ENCODE peak calls at places on chromosome 16, in eight cellular contexts. Y, F, Z, S, B, G, U and K are unnamed samples.

GRCh38 chr16:5639531-5639930 is 541.9 kb upstream of the EEF2KMT start:
- DNase-seq in Y (no peak), F (no peak), Z (no peak), S (no peak), B (no peak), G (no peak), U (no peak), K (no peak)

GRCh38 chr16:48911700-48912099 is 301.7 kb upstream of the N4BP1 start:
- DNase-seq in Y (peak; percentile 58), F (no peak), Z (no peak), S (peak; percentile 3), B (no peak), G (no peak), U (no peak), K (no peak)

GRCh38 chr16:26963109-26963508 is 103.6 kb upstream of the C16orf82 start:
- DNase-seq in Y (peak; percentile 88), F (no peak), Z (no peak), S (peak; percentile 22), B (peak; percentile 12), G (no peak), U (no peak), K (no peak)

GRCh38 chr16:21526923-21527807 is 72.2 kb upstream of the METTL9 start:
- DNase-seq in Y (peak; percentile 70), F (no peak), Z (no peak), S (no peak), B (no peak), G (no peak), U (no peak), K (no peak)

GRCh38 chr16:56195151-56195550 is 3.9 kb downstream of the GNAO1 start:
- DNase-seq in Y (no peak), F (no peak), Z (no peak), S (no peak), B (no peak), G (peak; percentile 67), U (no peak), K (no peak)

GRCh38 chr16:4689864-4690704 is 3.3 kb upstream of the NUDT16L1 start:
- DNase-seq in Y (peak; percentile 44), F (no peak), Z (no peak), S (no peak), B (no peak), G (no peak), U (no peak), K (no peak)

GRCh38 chr16:25110392-25110947 is 1.1 kb upstream of the LCMT1 start:
- DNase-seq in Y (no peak), F (no peak), Z (no peak), S (peak; percentile 9), B (peak; percentile 40), G (no peak), U (no peak), K (no peak)

GRCh38 chr16:20020083-20020482 is 53.6 kb downstream of the GPR139 start:
- DNase-seq in Y (no peak), F (no peak), Z (no peak), S (no peak), B (no peak), G (no peak), U (no peak), K (no peak)

GRCh38 chr16:77759821-77760220 is 28.5 kb upstream of the VAT1L start:
- DNase-seq in Y (no peak), F (no peak), Z (no peak), S (peak; percentile 22), B (no peak), G (no peak), U (no peak), K (no peak)

GRCh38 chr16:14002416-14002815 is 68.7 kb upstream of the MRTFB start:
- DNase-seq in Y (no peak), F (no peak), Z (no peak), S (no peak), B (no peak), G (no peak), U (no peak), K (no peak)

GRCh38 chr16:76955629-76956028 is 235.4 kb upstream of the MON1B start:
- DNase-seq in Y (no peak), F (no peak), Z (no peak), S (peak; percentile 43), B (no peak), G (no peak), U (no peak), K (no peak)

GRCh38 chr16:72372082-72372615 is 200.2 kb upstream of the PMFBP1 start:
- DNase-seq in Y (no peak), F (no peak), Z (no peak), S (no peak), B (no peak), G (no peak), U (no peak), K (no peak)

GRCh38 chr16:4694664-4695451 is 1.5 kb downstream of the NUDT16L1 start:
- DNase-seq in Y (peak; percentile 67), F (no peak), Z (no peak), S (no peak), B (no peak), G (no peak), U (peak; percentile 75), K (peak; percentile 58)

GRCh38 chr16:84090212-84090611 is 26.5 kb downstream of the MBTPS1 start:
- DNase-seq in Y (no peak), F (no peak), Z (no peak), S (no peak), B (no peak), G (no peak), U (no peak), K (no peak)

GRCh38 chr16:75387951-75388350 is 45.4 kb downstream of the CFDP1 start:
- DNase-seq in Y (no peak), F (no peak), Z (no peak), S (no peak), B (no peak), G (no peak), U (no peak), K (no peak)

GRCh38 chr16:53034306-53034705 is 18.4 kb downstream of the CHD9NB start:
- DNase-seq in Y (no peak), F (no peak), Z (no peak), S (no peak), B (no peak), G (no peak), U (no peak), K (no peak)

GRCh38 chr16:81607805-81608514 is 163.4 kb downstream of the CMIP start:
- DNase-seq in Y (no peak), F (no peak), Z (no peak), S (no peak), B (no peak), G (no peak), U (no peak), K (no peak)

GRCh38 chr16:30377812-30378235 is 3.2 kb downstream of the MYL11 start:
- DNase-seq in Y (peak; percentile 95), F (peak; percentile 91), Z (peak; percentile 85), S (peak; percentile 92), B (peak; percentile 94), G (peak; percentile 93), U (peak; percentile 97), K (peak; percentile 96)

GRCh38 chr16:1481906-1482835 is 6.6 kb downstream of the PTX4 start:
- DNase-seq in Y (no peak), F (no peak), Z (no peak), S (no peak), B (no peak), G (no peak), U (no peak), K (no peak)

GRCh38 chr16:69423189-69423588 is 1.2 kb upstream of the CYB5B start:
- DNase-seq in Y (no peak), F (no peak), Z (no peak), S (no peak), B (no peak), G (no peak), U (no peak), K (no peak)

GRCh38 chr16:85557083-85557975 is 55.8 kb upstream of the GSE1 start:
- DNase-seq in Y (peak; percentile 77), F (peak; percentile 62), Z (no peak), S (no peak), B (peak; percentile 32), G (no peak), U (peak; percentile 78), K (no peak)
- TF ChIP-seq CTCF in Y (peak; percentile 45), F (no peak), Z (no peak), S (peak; percentile 15), B (peak; percentile 22), G (no peak), U (peak; percentile 23), K (no peak)

GRCh38 chr16:46950009-46950408 is 23.5 kb downstream of the DNAJA2 start:
- DNase-seq in Y (no peak), F (no peak), Z (no peak), S (no peak), B (no peak), G (no peak), U (no peak), K (no peak)
- H3K9me3 ChIP-seq in Y (no peaks in the 10 kb centered on the region), F (no peaks in the 10 kb centered on the region), Z (no peaks in the 10 kb centered on the region), S (no peaks in the 10 kb centered on the region), B (no peaks in the 10 kb centered on the region), G (no peaks in the 10 kb centered on the region), U (no peaks in the 10 kb centered on the region), K (no peaks in the 10 kb centered on the region)

GRCh38 chr16:11495066-11495407 is 91.7 kb downstream of the LITAF start:
- DNase-seq in Y (no peak), F (no peak), Z (no peak), S (no peak), B (no peak), G (no peak), U (no peak), K (no peak)

GRCh38 chr16:11498683-11499082 is 88.0 kb downstream of the LITAF start:
- DNase-seq in Y (no peak), F (peak; percentile 45), Z (no peak), S (no peak), B (no peak), G (no peak), U (no peak), K (no peak)

GRCh38 chr16:11497851-11498289 is 88.8 kb downstream of the LITAF start:
- DNase-seq in Y (no peak), F (no peak), Z (no peak), S (peak; percentile 39), B (peak; percentile 81), G (no peak), U (peak; percentile 83), K (no peak)

GRCh38 chr16:11499295-11500089 is 87.2 kb downstream of the LITAF start:
- DNase-seq in Y (peak; percentile 63), F (no peak), Z (no peak), S (no peak), B (peak; percentile 75), G (no peak), U (no peak), K (no peak)

DNA sequence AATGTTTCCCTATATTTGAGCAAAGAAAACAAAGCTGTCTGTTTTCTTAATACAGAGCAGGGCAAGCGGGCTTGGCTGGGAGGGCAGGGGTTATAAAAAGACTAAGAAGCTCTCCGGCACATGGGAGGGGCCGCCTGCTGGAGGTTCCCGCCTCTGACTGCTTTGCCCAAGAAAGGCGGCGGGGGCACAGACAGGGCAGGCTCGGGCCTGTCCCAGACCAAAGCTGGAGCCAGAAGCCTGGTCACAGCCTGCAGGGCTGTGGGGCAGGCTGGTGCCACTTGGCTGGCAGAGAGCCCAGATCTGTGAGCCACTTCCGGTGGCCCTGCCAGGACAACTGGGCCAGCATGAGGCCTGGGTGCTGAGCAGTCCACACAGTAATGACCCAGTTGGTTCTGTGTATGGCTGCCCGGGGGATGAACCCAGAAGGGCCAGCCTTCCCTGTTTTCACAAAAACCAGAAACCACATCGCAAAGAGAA is 89.4 kb downstream of the LITAF start:
- DNase-seq in Y (peak; percentile 83), F (peak; percentile 92), Z (no peak), S (peak; percentile 53), B (peak; percentile 92), G (peak; percentile 89), U (peak; percentile 99), K (peak; percentile 90)
- TF ChIP-seq CTCF in Y (peak; percentile 22), F (no peak), Z (no peak), S (no peak), B (no peak), G (peak; percentile 27), U (peak; percentile 37), K (peak; percentile 15)

GRCh38 chr16:3311496-3311895 is 6.2 kb downstream of the ZNF75A start:
- DNase-seq in Y (no peak), F (no peak), Z (no peak), S (no peak), B (no peak), G (no peak), U (no peak), K (no peak)
- H3K9me3 ChIP-seq in Y (peaks cover 100% of the 10 kb centered on the region), F (no peaks in the 10 kb centered on the region), Z (peaks cover 86% of the 10 kb centered on the region), S (peaks cover 4% of the 10 kb centered on the region), B (peaks cover 98% of the 10 kb centered on the region), G (peaks cover 100% of the 10 kb centered on the region), U (peaks cover 64% of the 10 kb centered on the region), K (peaks cover 100% of the 10 kb centered on the region)